ENCODE peak calls at places on chromosome 7, in four cellular contexts. B, L, U and D are unnamed samples. For H3K27me3, the result is how much of the 10 kb centered on the place peaks cover.

GRCh38 chr7:71408276-71408675 is 276.3 kb downstream of the GALNT17 start:
- DNase-seq in B (no peak), L (no peak), U (no peak), D (no peak)

GRCh38 chr7:73918926-73919693 is 58.2 kb downstream of the TMEM270 start:
- DNase-seq in B (no peak), L (peak), U (peak), D (peak)

GRCh38 chr7:121192834-121193233 is 136.0 kb upstream of the WNT16 start:
- DNase-seq in B (peak), L (no peak), U (no peak), D (no peak)

GRCh38 chr7:100208911-100209408 is 10.8 kb upstream of the PVRIG start:
- DNase-seq in B (no peak), L (peak), U (no peak), D (no peak)

GRCh38 chr7:103651978-103652377 is 206.0 kb upstream of the SLC26A5 start:
- DNase-seq in B (no peak), L (peak), U (no peak), D (no peak)

GRCh38 chr7:96658011-96658391 is 51.6 kb downstream of the SEM1 start:
- DNase-seq in B (no peak), L (no peak), U (no peak), D (no peak)

GRCh38 chr7:114354306-114354705 is 60.3 kb upstream of the FOXP2 start:
- DNase-seq in B (no peak), L (no peak), U (no peak), D (no peak)

GRCh38 chr7:100366411-100367250 is 6.7 kb upstream of the PILRA start:
- DNase-seq in B (no peak), L (no peak), U (no peak), D (no peak)

GRCh38 chr7:84524714-84525694 is 330.4 kb upstream of the SEMA3A start:
- DNase-seq in B (peak), L (no peak), U (no peak), D (no peak)

GRCh38 chr7:75734586-75735047 is 4.1 kb downstream of the HIP1 start:
- DNase-seq in B (peak), L (peak), U (no peak), D (no peak)

GRCh38 chr7:151046603-151047573 is 1.4 kb upstream of the ASIC3 start:
- DNase-seq in B (peak), L (no peak), U (no peak), D (no peak)

GRCh38 chr7:43647772-43648643 is 65.1 kb downstream of the STK17A start:
- DNase-seq in B (peak), L (peak), U (no peak), D (no peak)

GRCh38 chr7:73586911-73587310 is 8.5 kb upstream of the TBL2 start:
- DNase-seq in B (no peak), L (no peak), U (no peak), D (no peak)

GRCh38 chr7:66558660-66559465 is 69.8 kb upstream of the KCTD7 start:
- DNase-seq in B (no peak), L (peak), U (no peak), D (peak)

GRCh38 chr7:112058654-112059053 is 147.5 kb downstream of the DOCK4 start:
- DNase-seq in B (no peak), L (no peak), U (no peak), D (no peak)

GRCh38 chr7:29649010-29649716 is 85.5 kb downstream of the PRR15 start:
- DNase-seq in B (no peak), L (no peak), U (no peak), D (no peak)

GRCh38 chr7:73906874-73907273 is 45.9 kb downstream of the TMEM270 start:
- DNase-seq in B (no peak), L (no peak), U (no peak), D (no peak)

GRCh38 chr7:129792721-129793120 is 160.0 kb downstream of the UBE2H start:
- DNase-seq in B (no peak), L (no peak), U (no peak), D (no peak)

GRCh38 chr7:76191783-76192240 is 9.9 kb upstream of the SRRM3 start:
- DNase-seq in B (peak), L (peak), U (peak), D (peak)

GRCh38 chr7:128221929-128222403 is 19.1 kb upstream of the LEP start:
- DNase-seq in B (peak), L (peak), U (no peak), D (no peak)

GRCh38 chr7:25353191-25353590 is 124.9 kb upstream of the NPVF start:
- DNase-seq in B (no peak), L (peak), U (no peak), D (no peak)

GRCh38 chr7:50660040-50660829 is 95.0 kb upstream of the DDC start:
- DNase-seq in B (no peak), L (no peak), U (peak), D (no peak)

GRCh38 chr7:1663243-1663642 is 6.8 kb upstream of the ELFN1 start:
- DNase-seq in B (no peak), L (no peak), U (no peak), D (peak)

GRCh38 chr7:1466524-1467271 is 7.4 kb upstream of the MICALL2 start:
- DNase-seq in B (peak), L (peak), U (peak), D (peak)

GRCh38 chr7:126727930-126728331 is 524.8 kb downstream of the GRM8 start:
- DNase-seq in B (no peak), L (peak), U (no peak), D (no peak)

GRCh38 chr7:148650232-148650858 is 48.4 kb upstream of the CUL1 start:
- DNase-seq in B (peak), L (no peak), U (no peak), D (no peak)

GRCh38 chr7:111172573-111172972 is 81.6 kb downstream of the LRRN3 start:
- DNase-seq in B (peak), L (no peak), U (no peak), D (no peak)

GRCh38 chr7:54015251-54015650 is 526.9 kb upstream of the VSTM2A start:
- DNase-seq in B (no peak), L (peak), U (no peak), D (no peak)

GRCh38 chr7:35505031-35505430 is 189.9 kb downstream of the HERPUD2 start:
- DNase-seq in B (no peak), L (no peak), U (no peak), D (peak)

GRCh38 chr7:139339025-139339424 is 2.1 kb upstream of the FMC1 start:
- DNase-seq in B (no peak), L (no peak), U (no peak), D (no peak)

GRCh38 chr7:87105401-87105800 is 45.9 kb upstream of the ELAPOR2 start:
- DNase-seq in B (no peak), L (no peak), U (no peak), D (no peak)

GRCh38 chr7:79555571-79555970 is 102.1 kb upstream of the MAGI2 start:
- DNase-seq in B (no peak), L (no peak), U (no peak), D (no peak)

DNA sequence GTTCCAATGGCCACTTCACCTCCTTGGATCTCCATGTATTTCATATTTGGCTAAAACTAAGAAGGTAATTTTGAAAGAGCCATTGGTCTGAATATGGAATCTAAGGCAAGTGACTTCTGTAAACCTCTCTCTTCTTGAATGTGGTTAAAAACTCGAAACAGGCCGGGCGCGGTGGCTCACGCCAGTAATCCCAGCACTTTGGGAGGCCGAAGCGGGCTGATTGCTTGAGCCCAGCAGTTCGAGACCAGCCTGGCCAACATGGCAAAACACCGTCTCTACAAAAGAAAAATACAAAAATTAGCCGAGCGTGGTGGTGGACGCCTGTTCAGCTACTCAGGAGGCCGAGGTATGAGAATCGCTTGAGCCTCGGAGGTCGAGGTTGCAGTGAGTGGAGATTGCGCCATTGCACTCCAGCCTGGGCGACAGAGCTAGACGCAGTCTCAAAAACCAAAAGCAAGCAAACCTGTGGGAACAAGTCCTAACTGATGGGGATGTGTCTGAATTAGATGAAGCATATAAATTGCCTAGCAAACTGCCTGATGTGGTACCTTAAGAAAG is 2.2 kb downstream of the LANCL2 start:
- DNase-seq in B (no peak), L (no peak), U (no peak), D (no peak)
- H4K5ac ChIP-seq in B (no peak), L (no peak), U (no peak), D (peak)

DNA sequence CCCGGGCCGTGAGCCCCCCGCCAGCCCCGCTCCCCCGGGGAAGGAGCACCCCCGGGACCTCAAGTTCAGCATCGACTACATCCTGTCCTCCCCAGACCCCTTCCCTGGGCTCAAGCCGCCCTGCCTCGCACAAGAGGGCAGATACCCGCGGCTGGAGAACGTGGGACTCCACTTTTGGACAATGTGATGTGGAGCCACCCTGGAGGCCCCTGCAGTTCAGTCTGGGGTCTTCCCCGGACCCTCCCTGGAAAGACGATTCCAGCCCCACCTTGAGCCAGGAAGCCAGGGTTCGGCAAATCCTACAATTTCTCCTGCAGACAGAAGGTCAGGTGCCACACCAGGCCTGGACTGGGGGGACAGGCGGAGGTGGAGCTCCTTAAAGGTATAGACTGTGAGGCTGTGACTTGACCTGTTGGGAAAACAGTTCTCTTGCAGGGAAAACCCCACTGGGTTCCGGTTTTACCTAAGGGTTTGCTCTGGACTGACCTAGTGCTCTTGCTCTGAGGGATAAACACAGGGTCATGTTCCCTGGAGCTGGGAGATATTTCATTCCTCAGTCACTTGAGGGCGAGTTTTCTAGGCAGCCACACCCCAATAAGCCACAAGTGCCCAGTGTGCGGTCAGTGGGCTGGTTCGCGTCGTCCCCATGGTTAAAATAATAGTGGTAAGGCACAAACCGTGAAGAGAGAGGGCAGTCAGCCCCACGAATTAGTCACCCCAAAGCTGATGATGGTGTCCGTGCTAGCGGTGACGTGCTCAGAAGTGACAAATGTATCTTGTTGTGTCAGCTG is 1.5 kb downstream of the FOXL3 start:
- DNase-seq in B (no peak), L (no peak), U (no peak), D (no peak)
- H3K27me3 ChIP-seq in B (half or more), L (under half), U (half or more), D (under half)

GRCh38 chr7:92550194-92550593 is 21.6 kb downstream of the RBM48 start:
- DNase-seq in B (no peak), L (no peak), U (no peak), D (no peak)
- H4K5ac ChIP-seq in B (no peak), L (no peak), U (no peak), D (no peak)

GRCh38 chr7:143238289-143238995 is 16.6 kb downstream of the TAS2R40 start:
- DNase-seq in B (peak), L (no peak), U (no peak), D (no peak)
- H3K27me3 ChIP-seq in B (under half), L (under half), U (under half), D (under half)

DNA sequence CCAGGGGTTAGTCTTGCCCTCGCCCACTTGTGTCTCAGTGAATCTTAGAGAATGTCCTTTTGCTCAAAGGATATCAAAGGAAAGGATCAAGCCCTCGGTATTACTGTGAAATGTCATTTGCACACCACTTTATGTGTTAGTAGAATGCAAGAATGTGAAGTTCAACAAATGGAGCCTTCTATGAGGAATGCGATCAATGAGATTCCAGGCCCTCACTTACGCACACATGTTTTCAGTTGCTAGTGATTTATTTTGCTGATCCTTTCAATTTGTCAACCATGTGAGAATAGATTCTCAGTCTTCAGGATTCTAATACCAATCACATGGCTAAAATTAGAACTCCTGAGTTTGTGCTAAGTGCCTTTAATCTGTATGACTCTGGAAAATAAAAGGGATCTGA is 123.0 kb upstream of the SP4 start:
- DNase-seq in B (no peak), L (no peak), U (no peak), D (no peak)
- H4K5ac ChIP-seq in B (no peak), L (no peak), U (no peak), D (no peak)

GRCh38 chr7:27520828-27521790 is 141.6 kb downstream of the HIBADH start:
- DNase-seq in B (peak), L (no peak), U (no peak), D (no peak)

GRCh38 chr7:27514861-27515260 is 147.8 kb downstream of the HIBADH start:
- DNase-seq in B (no peak), L (no peak), U (no peak), D (no peak)

GRCh38 chr7:27515933-27516332 is 146.8 kb downstream of the HIBADH start:
- DNase-seq in B (no peak), L (peak), U (no peak), D (no peak)

GRCh38 chr7:27519801-27520200 is 142.9 kb downstream of the HIBADH start:
- DNase-seq in B (no peak), L (no peak), U (no peak), D (no peak)

DNA sequence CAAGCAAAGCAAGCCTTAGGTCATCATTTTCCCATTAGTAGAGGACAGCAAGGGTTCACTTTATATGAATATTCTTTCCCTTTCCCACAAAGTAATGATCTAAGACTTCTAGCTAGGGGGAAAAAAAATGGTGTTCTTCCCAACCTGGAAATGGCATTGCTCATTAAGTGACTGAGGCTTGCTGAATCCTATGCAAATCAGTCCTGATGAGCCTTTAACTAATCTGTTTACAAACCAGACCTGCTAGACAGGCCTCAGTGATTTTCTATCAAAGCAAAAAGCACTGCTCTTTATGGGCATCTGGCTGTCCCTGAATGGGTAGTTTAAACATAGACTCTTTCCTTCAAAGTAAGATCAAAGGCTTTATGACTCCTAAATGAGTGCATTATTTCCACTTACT is 146.3 kb downstream of the HIBADH start:
- DNase-seq in B (no peak), L (peak), U (no peak), D (no peak)
- H3K27me3 ChIP-seq in B (under half), L (under half), U (under half), D (under half)

DNA sequence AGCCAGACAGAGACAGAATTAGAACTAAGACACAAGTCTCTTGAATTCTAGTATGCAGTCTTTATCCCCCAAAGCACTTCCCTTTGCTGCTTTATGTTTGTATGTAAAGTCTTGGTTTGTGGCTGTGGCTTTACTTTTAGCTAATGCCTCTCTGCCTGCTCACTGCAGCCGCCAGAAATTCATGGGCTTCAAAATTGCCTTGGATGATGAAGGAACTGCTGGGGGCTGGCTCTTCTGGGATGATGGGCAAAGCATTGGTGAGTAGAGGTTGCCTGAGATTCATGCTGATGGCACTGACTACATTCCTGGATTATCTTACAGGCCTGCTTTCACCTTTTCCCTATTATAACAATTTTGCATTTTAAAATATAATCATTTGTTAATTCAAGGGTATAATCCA is 10.9 kb upstream of the MGAM2 start:
- DNase-seq in B (no peak), L (no peak), U (no peak), D (no peak)
- H4K5ac ChIP-seq in B (no peak), L (no peak), U (no peak), D (no peak)

GRCh38 chr7:156475666-156476065 is 164.9 kb upstream of the RNF32 start:
- DNase-seq in B (peak), L (peak), U (no peak), D (no peak)
- H3K27me3 ChIP-seq in B (under half), L (under half), U (under half), D (under half)

GRCh38 chr7:41255716-41256115 is 447.2 kb downstream of the INHBA start:
- DNase-seq in B (no peak), L (no peak), U (no peak), D (no peak)

GRCh38 chr7:41255113-41255512 is 447.8 kb downstream of the INHBA start:
- DNase-seq in B (no peak), L (no peak), U (no peak), D (no peak)

GRCh38 chr7:41252551-41252950 is 450.3 kb downstream of the INHBA start:
- DNase-seq in B (no peak), L (no peak), U (no peak), D (no peak)

GRCh38 chr7:41256186-41256945 is 446.5 kb downstream of the INHBA start:
- DNase-seq in B (peak), L (no peak), U (no peak), D (no peak)

DNA sequence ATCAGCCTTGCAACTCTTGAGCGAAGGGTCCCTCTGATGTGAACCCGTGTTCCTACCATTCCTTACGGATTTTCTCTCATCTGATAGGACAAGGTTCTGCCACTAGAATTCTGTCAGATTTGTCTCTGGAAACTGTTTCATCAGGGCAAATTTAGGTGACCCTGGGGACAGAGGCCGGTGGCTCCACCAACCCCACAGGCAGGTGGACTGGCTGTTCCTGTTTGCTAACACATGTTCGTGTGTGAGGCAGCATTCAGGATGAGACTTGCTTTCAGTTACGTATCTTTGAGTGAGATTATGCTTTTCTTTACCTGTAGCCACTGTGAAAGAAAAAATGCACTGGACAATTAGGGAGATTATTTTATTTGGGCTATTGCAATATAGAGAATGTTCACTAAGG is 449.9 kb downstream of the INHBA start:
- DNase-seq in B (no peak), L (no peak), U (no peak), D (no peak)
- H4K5ac ChIP-seq in B (no peak), L (no peak), U (no peak), D (no peak)

DNA sequence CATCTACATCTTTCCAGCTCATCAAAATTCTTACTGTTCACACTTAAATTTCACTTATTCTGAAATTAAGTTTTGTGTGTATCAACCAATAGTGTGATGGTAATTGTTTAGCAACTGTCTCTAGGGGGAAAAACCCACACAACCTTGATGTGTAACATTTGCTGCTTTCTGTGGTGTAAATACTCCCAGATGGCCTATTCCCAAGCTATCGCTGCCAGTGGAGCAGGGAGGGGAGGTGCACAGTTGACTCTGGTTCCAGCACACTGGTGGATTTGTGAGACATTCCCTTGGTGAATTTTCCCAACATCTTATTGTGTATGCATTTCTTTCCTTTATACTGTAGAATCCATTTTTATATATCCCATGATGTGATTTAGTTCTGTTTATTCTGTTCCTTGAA is 275.9 kb upstream of the SHH start:
- DNase-seq in B (no peak), L (no peak), U (no peak), D (no peak)
- H3K27me3 ChIP-seq in B (under half), L (under half), U (under half), D (under half)